ENCODE peak calls at places on chromosomes 7 and 10, in five cellular contexts. H is fibroblast of villous mesenchyme, Q is DND-41, S is Peyer's patch, I is kidney epithelial cell. D is an unnamed sample.

GRCh38 chr10:12628964-12629766 is 279.8 kb downstream of the CAMK1D start:
- DNase-seq in H (no peak), Q (no peak), S (no peak), I (no peak), D (no peak)

GRCh38 chr10:11610855-11611247 is 599 bp downstream of the USP6NL start:
- DNase-seq in H (peak; percentile 52), Q (peak; percentile 48), S (peak; percentile 64), I (no peak), D (no peak)

GRCh38 chr10:69844698-69845097 is 43.0 kb downstream of the COL13A1 start:
- DNase-seq in H (no peak), Q (no peak), S (no peak), I (no peak), D (no peak)

GRCh38 chr10:98916751-98917150 is 318.9 kb downstream of the HPSE2 start:
- DNase-seq in H (peak; percentile 75), Q (no peak), S (no peak), I (no peak), D (no peak)

GRCh38 chr7:134676743-134677142 is 30.1 kb downstream of the BPGM start:
- DNase-seq in H (no peak), Q (no peak), S (no peak), I (no peak), D (no peak)

GRCh38 chr7:155108144-155108901 is 38.2 kb downstream of the HTR5A start:
- DNase-seq in H (no peak), Q (no peak), S (no peak), I (no peak), D (no peak)

GRCh38 chr10:68125770-68126169 is 16.5 kb downstream of the MYPN start:
- DNase-seq in H (no peak), Q (no peak), S (peak; percentile 68), I (no peak), D (no peak)

GRCh38 chr7:49187543-49188268 is 263.4 kb downstream of the CDC14C start:
- DNase-seq in H (no peak), Q (no peak), S (no peak), I (no peak), D (no peak)

GRCh38 chr10:112666070-112666469 is 219.1 kb downstream of the VTI1A start:
- DNase-seq in H (no peak), Q (no peak), S (no peak), I (no peak), D (no peak)

GRCh38 chr10:107971973-107972372 is 807.5 kb upstream of the SORCS1 start:
- DNase-seq in H (peak; percentile 82), Q (no peak), S (no peak), I (peak; percentile 53), D (no peak)

GRCh38 chr7:82443801-82444219 is 233 bp upstream of the CACNA2D1 start:
- DNase-seq in H (peak; percentile 94), Q (no peak), S (peak; percentile 62), I (peak; percentile 43), D (peak; percentile 6)

GRCh38 chr10:119252051-119252465 is 44.7 kb downstream of the GRK5 start:
- DNase-seq in H (peak; percentile 74), Q (no peak), S (no peak), I (no peak), D (no peak)

GRCh38 chr10:120741415-120741814 is 109.7 kb upstream of the WDR11 start:
- DNase-seq in H (no peak), Q (no peak), S (no peak), I (no peak), D (no peak)

GRCh38 chr7:925601-926000 is 28.9 kb downstream of the ADAP1 start:
- DNase-seq in H (no peak), Q (peak; percentile 40), S (peak; percentile 87), I (no peak), D (peak; percentile 11)

GRCh38 chr10:120221873-120222485 is 235.0 kb upstream of the PLPP4 start:
- DNase-seq in H (peak; percentile 14), Q (peak; percentile 33), S (no peak), I (peak; percentile 18), D (peak; percentile 15)

GRCh38 chr10:124598773-124599587 is 137.4 kb downstream of the LHPP start:
- DNase-seq in H (no peak), Q (no peak), S (no peak), I (no peak), D (no peak)

GRCh38 chr7:47326808-47327207 is 255.1 kb downstream of the TNS3 start:
- DNase-seq in H (peak; percentile 91), Q (no peak), S (no peak), I (no peak), D (no peak)

GRCh38 chr10:79274279-79275104 is 72.8 kb upstream of the PPIF start:
- DNase-seq in H (peak; percentile 92), Q (no peak), S (peak; percentile 72), I (no peak), D (no peak)
- TF ChIP-seq CTCF in H (no peak), Q (no peak), S (no peak), I (no peak), D (no peak)

DNA sequence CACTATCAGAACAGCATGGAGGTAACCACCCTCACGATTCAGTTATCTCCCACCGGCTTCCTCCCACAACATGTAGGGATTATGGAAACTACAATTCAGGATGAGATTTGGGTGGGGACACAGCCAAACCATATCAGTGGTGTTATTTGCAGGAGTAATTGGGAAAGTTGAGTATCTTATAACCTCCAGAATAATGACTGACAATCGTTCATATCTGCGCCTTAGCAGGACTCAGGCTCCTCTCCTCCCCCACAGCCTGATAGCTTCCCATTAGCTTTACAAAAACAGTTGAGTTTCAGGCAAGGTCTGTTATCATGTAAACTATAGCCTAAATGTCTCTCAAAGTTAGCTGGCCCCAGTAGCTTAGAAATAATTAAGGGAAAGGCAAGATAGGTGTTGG is 3.4 kb upstream of the ERCC6 start:
- DNase-seq in H (no peak), Q (no peak), S (no peak), I (no peak), D (no peak)
- H3K4me3 ChIP-seq in H (no peak overlapping the region), Q (no peak overlapping the region), S (no peak overlapping the region), I (no peak overlapping the region), D (no peak overlapping the region)

GRCh38 chr10:133225707-133226191 is 4.3 kb upstream of the UTF1 start:
- DNase-seq in H (no peak), Q (no peak), S (no peak), I (no peak), D (peak; percentile 34)

GRCh38 chr10:133224076-133224475 is 5.9 kb upstream of the UTF1 start:
- DNase-seq in H (no peak), Q (no peak), S (no peak), I (no peak), D (no peak)

GRCh38 chr10:133227256-133227655 is 2.8 kb upstream of the UTF1 start:
- DNase-seq in H (no peak), Q (no peak), S (no peak), I (no peak), D (no peak)

GRCh38 chr10:133224861-133225366 is 5.1 kb upstream of the UTF1 start:
- DNase-seq in H (peak; percentile 51), Q (no peak), S (no peak), I (peak; percentile 5), D (no peak)

GRCh38 chr10:133226251-133226808 is 3.7 kb upstream of the UTF1 start:
- DNase-seq in H (no peak), Q (no peak), S (no peak), I (no peak), D (no peak)
- TF ChIP-seq CTCF in H (no peak), Q (no peak), S (no peak), I (no peak), D (peak; percentile 31)

GRCh38 chr10:31121074-31121685 is 89.5 kb upstream of the ZNF438 start:
- DNase-seq in H (no peak), Q (no peak), S (no peak), I (no peak), D (no peak)

GRCh38 chr10:31120392-31120791 is 88.7 kb upstream of the ZNF438 start:
- DNase-seq in H (peak; percentile 47), Q (no peak), S (no peak), I (no peak), D (no peak)

GRCh38 chr10:31123946-31124345 is 92.3 kb upstream of the ZNF438 start:
- DNase-seq in H (no peak), Q (no peak), S (no peak), I (no peak), D (no peak)

GRCh38 chr10:31124852-31125251 is 93.2 kb upstream of the ZNF438 start:
- DNase-seq in H (no peak), Q (no peak), S (no peak), I (no peak), D (no peak)

DNA sequence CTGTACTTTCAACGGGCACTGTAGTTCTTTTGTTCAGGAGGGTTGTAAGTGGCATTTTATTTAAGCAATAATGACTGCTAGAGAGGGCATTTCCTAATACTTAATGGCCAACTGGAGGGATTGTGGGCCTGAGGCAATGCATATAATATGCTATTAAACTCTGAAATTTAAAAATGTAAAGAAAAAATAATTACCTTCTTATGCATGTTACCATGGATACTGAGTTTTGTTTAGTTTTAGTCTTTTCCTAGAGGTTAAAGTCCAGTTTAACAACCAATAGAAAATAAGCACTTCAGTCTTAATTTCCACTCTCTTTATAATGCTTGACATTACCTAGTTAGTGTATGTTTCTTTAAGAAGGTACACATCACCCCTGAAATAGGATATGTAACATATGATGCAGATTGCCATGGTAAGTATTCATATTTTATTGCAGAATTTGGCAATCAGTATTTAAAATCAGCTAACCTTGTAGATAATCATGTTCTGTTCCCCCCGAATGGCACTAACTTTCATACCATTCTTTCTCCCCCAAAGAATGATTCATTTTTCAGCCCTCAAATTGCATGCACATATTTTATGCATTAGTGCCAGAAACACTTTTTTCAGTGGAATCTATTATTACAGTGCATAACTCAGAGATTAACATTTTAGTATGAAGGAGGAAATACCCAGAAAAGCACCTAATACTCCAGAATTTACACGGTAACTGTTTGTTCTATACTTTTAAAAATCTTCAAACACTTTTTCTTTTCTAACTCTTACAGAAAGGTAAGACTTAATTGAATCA is 90.3 kb upstream of the ZNF438 start:
- DNase-seq in H (no peak), Q (no peak), S (no peak), I (no peak), D (no peak)
- H3K4me3 ChIP-seq in H (no peak overlapping the region), Q (no peak overlapping the region), S (no peak overlapping the region), I (no peak overlapping the region), D (no peak overlapping the region)

DNA sequence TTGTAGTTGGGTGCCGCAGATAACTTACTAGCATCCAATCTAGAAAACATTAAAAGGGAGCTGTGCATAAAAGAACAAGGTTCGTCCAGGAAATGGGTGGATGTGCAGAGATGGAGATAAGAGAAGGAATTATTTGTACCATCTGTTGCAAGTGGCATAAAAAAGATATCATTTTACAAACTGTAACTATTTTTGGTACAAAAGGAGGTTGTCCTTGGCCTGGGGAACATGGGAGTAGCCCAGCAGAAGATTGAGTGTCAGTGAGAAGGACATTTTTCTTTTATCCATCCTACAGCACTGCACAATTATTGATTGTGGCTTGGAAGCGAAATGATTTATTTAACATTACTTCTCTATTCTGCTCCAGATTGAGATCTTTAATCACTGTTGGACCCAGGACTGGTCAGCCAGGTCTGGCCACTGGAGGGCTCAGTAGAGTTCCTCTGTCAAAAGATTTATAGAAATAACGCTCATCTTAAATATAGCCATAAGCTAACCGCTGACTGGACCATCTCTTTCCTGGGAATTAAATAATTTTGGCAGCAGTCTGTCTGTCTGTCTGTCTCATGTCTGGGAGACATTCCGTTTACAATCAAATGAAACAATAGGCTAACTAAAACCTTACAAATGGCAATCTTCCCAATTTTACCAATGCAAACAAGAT is 254.1 kb downstream of the KIAA1217 start:
- DNase-seq in H (no peak), Q (no peak), S (no peak), I (no peak), D (no peak)
- TF ChIP-seq CTCF in H (peak; percentile 9), Q (no peak), S (no peak), I (peak; percentile 13), D (no peak)

D was measured in GM06990.